ENCODE peak calls at places on chromosomes 13 and 19, in ten cellular contexts. E is immature natural killer cell; Q is substantia nigra; S is HTR-8/SVneo; G is GM20000; B is amniotic epithelial cell; H is NCI-H1105; W is activated naive CD8-positive, alpha-beta T cell treated with anti-CD3 and anti-CD28 coated beads, Interleukin-2, amount 10 ng/mL, durations not matched to agents 7 days and 5 days; I is AML-193; J is heart left ventricle. U is an unnamed sample.

GRCh38 chr19:44741841-44742352 is 6.6 kb upstream of the BCL3 start:
- DNase-seq in E (no peak), Q (peak; percentile 86), S (peak; percentile 93), G (no peak), B (peak; percentile 100), H (peak; percentile 59), W (no peak), I (peak; percentile 94), J (peak; percentile 97), U (peak; percentile 99)

GRCh38 chr13:34627905-34628682 is 314.0 kb upstream of the NBEA start:
- DNase-seq in E (no peak), Q (no peak), S (no peak), G (no peak), B (no peak), H (no peak), W (no peak), I (no peak), J (no peak), U (no peak)

GRCh38 chr19:42316223-42317211 is 3.4 kb downstream of the TMEM145 start:
- DNase-seq in E (no peak), Q (no peak), S (no peak), G (peak; percentile 88), B (no peak), H (no peak), W (no peak), I (no peak), J (no peak), U (no peak)

GRCh38 chr19:54928299-54928698 is 19.0 kb downstream of the NLRP7 start:
- DNase-seq in E (no peak), Q (no peak), S (no peak), G (no peak), B (peak; percentile 5), H (no peak), W (no peak), I (no peak), J (no peak), U (no peak)

GRCh38 chr19:55255618-55256423 is 3.0 kb downstream of the PPP6R1 start:
- DNase-seq in E (peak; percentile 34), Q (no peak), S (no peak), G (no peak), B (peak; percentile 42), H (no peak), W (peak; percentile 64), I (peak; percentile 42), J (no peak), U (no peak)

GRCh38 chr19:54104998-54105715 is 2.5 kb downstream of the NDUFA3 start:
- DNase-seq in E (no peak), Q (no peak), S (no peak), G (no peak), B (peak; percentile 37), H (no peak), W (peak; percentile 25), I (no peak), J (no peak), U (peak; percentile 38)

GRCh38 chr19:4386038-4386782 is 14.1 kb downstream of the SH3GL1 start:
- DNase-seq in E (no peak), Q (peak; percentile 57), S (no peak), G (no peak), B (peak; percentile 67), H (no peak), W (no peak), I (no peak), J (no peak), U (no peak)

GRCh38 chr13:22793598-22794134 is 387.1 kb upstream of the SGCG start:
- DNase-seq in E (no peak), Q (no peak), S (no peak), G (no peak), B (peak; percentile 75), H (no peak), W (no peak), I (no peak), J (no peak), U (no peak)

GRCh38 chr13:23020246-23020843 is 160.4 kb upstream of the SGCG start:
- DNase-seq in E (peak; percentile 7), Q (no peak), S (peak; percentile 10), G (peak; percentile 39), B (peak; percentile 55), H (peak; percentile 4), W (no peak), I (peak; percentile 55), J (peak; percentile 22), U (no peak)

GRCh38 chr13:90105276-90105675 is 1242.2 kb upstream of the MIR17HG start:
- DNase-seq in E (no peak), Q (no peak), S (peak; percentile 1), G (no peak), B (peak; percentile 56), H (no peak), W (no peak), I (no peak), J (no peak), U (no peak)

GRCh38 chr13:107104631-107105030 is 536.7 kb upstream of the ARGLU1 start:
- DNase-seq in E (no peak), Q (no peak), S (no peak), G (no peak), B (no peak), H (no peak), W (no peak), I (no peak), J (no peak), U (no peak)

GRCh38 chr19:33686687-33687541 is 65.2 kb downstream of the CHST8 start:
- DNase-seq in E (no peak), Q (no peak), S (no peak), G (no peak), B (no peak), H (no peak), W (no peak), I (no peak), J (no peak), U (no peak)

GRCh38 chr13:63700366-63700765 is 2284.7 kb upstream of the PCDH20 start:
- DNase-seq in E (no peak), Q (no peak), S (no peak), G (no peak), B (no peak), H (no peak), W (no peak), I (no peak), J (no peak), U (no peak)

GRCh38 chr13:88526186-88526852 is 855.1 kb downstream of the SLITRK5 start:
- DNase-seq in E (no peak), Q (no peak), S (no peak), G (no peak), B (no peak), H (no peak), W (no peak), I (no peak), J (no peak), U (no peak)

GRCh38 chr13:36476661-36477060 is 44.4 kb downstream of the CCNA1 start:
- DNase-seq in E (no peak), Q (no peak), S (no peak), G (no peak), B (peak; percentile 8), H (no peak), W (no peak), I (no peak), J (no peak), U (no peak)

GRCh38 chr19:16134510-16134909 is 9.0 kb upstream of the HSH2D start:
- DNase-seq in E (no peak), Q (no peak), S (no peak), G (peak; percentile 65), B (no peak), H (no peak), W (no peak), I (no peak), J (no peak), U (no peak)

GRCh38 chr19:44943801-44944249 is 1.8 kb downstream of the APOC4 start:
- DNase-seq in E (no peak), Q (peak; percentile 42), S (no peak), G (peak; percentile 85), B (no peak), H (no peak), W (no peak), I (peak; percentile 85), J (peak; percentile 62), U (peak; percentile 91)

GRCh38 chr13:40982772-40983171 is 36.3 kb downstream of the ELF1 start:
- DNase-seq in E (peak; percentile 84), Q (no peak), S (no peak), G (peak; percentile 52), B (peak; percentile 81), H (no peak), W (no peak), I (peak; percentile 83), J (peak; percentile 62), U (no peak)

GRCh38 chr19:3732108-3732507 is 23.9 kb downstream of the TJP3 start:
- DNase-seq in E (no peak), Q (no peak), S (no peak), G (no peak), B (no peak), H (no peak), W (no peak), I (peak; percentile 5), J (no peak), U (no peak)

GRCh38 chr19:46932346-46932745 is 71.5 kb downstream of the ARHGAP35 start:
- DNase-seq in E (no peak), Q (no peak), S (no peak), G (no peak), B (peak; percentile 63), H (no peak), W (no peak), I (no peak), J (no peak), U (no peak)

GRCh38 chr19:54608205-54608604 is 14.8 kb downstream of the LILRA1 start:
- DNase-seq in E (no peak), Q (no peak), S (no peak), G (no peak), B (no peak), H (no peak), W (no peak), I (no peak), J (no peak), U (no peak)

GRCh38 chr19:3813473-3814392 is 27.6 kb upstream of the MATK start:
- DNase-seq in E (peak; percentile 69), Q (no peak), S (no peak), G (no peak), B (no peak), H (no peak), W (no peak), I (no peak), J (no peak), U (no peak)

GRCh38 chr19:933553-933882 is 7.7 kb downstream of the ARID3A start:
- DNase-seq in E (no peak), Q (no peak), S (no peak), G (no peak), B (no peak), H (no peak), W (no peak), I (no peak), J (no peak), U (no peak)

GRCh38 chr13:47258384-47258783 is 361.5 kb upstream of the HTR2A start:
- DNase-seq in E (no peak), Q (no peak), S (no peak), G (no peak), B (peak; percentile 4), H (no peak), W (no peak), I (no peak), J (no peak), U (no peak)

GRCh38 chr13:21234537-21234936 is 58.1 kb downstream of the MRPL57 start:
- DNase-seq in E (no peak), Q (no peak), S (no peak), G (no peak), B (peak; percentile 12), H (no peak), W (no peak), I (no peak), J (no peak), U (no peak)